ENCODE peak calls at places on chromosome 10, in four cellular contexts. Y is stomach; C is GM12878; S is CD4-positive, CD25-positive, alpha-beta regulatory T cell. Z is an unnamed sample. For H3K4me1, the result is how much of the 10 kb centered on the place peaks cover.

GRCh38 chr10:52318136-52318810 is 4.2 kb downstream of the DKK1 start:
- DNase-seq in Y (no peak), C (no peak), S (no peak), Z (no peak)

GRCh38 chr10:88525371-88526079 is 57.6 kb downstream of the RNLS start:
- DNase-seq in Y (peak), C (no peak), S (no peak), Z (peak)

GRCh38 chr10:52353210-52353609 is 39.1 kb downstream of the DKK1 start:
- DNase-seq in Y (no peak), C (no peak), S (no peak), Z (no peak)

GRCh38 chr10:131652416-131652815 is 248.4 kb upstream of the PPP2R2D start:
- DNase-seq in Y (peak), C (no peak), S (no peak), Z (no peak)

GRCh38 chr10:98921381-98921780 is 314.3 kb downstream of the HPSE2 start:
- DNase-seq in Y (no peak), C (no peak), S (no peak), Z (no peak)

GRCh38 chr10:123643315-123643714 is 22.8 kb upstream of the GPR26 start:
- DNase-seq in Y (peak), C (no peak), S (no peak), Z (no peak)

GRCh38 chr10:16442914-16443313 is 6.1 kb downstream of the PTER start:
- DNase-seq in Y (no peak), C (no peak), S (no peak), Z (no peak)

GRCh38 chr10:112467541-112468075 is 20.6 kb downstream of the VTI1A start:
- DNase-seq in Y (no peak), C (no peak), S (no peak), Z (no peak)

GRCh38 chr10:118615888-118616287 is 20.4 kb upstream of the PRLHR start:
- DNase-seq in Y (no peak), C (no peak), S (no peak), Z (no peak)

GRCh38 chr10:49023752-49024151 is 84.1 kb upstream of the LRRC18 start:
- DNase-seq in Y (no peak), C (no peak), S (no peak), Z (no peak)

GRCh38 chr10:113020425-113020753 is 70.3 kb downstream of the TCF7L2 start:
- DNase-seq in Y (no peak), C (no peak), S (no peak), Z (no peak)

GRCh38 chr10:59538623-59539022 is 171.0 kb downstream of the SLC16A9 start:
- DNase-seq in Y (no peak), C (no peak), S (no peak), Z (no peak)

GRCh38 chr10:133272964-133273420 is 3.7 kb downstream of the ADAM8 start:
- DNase-seq in Y (no peak), C (no peak), S (no peak), Z (no peak)

GRCh38 chr10:43849551-43849950 is 200.9 kb upstream of the ZNF32 start:
- DNase-seq in Y (no peak), C (no peak), S (no peak), Z (no peak)

GRCh38 chr10:43691503-43691902 is 42.8 kb upstream of the ZNF32 start:
- DNase-seq in Y (no peak), C (no peak), S (no peak), Z (no peak)

GRCh38 chr10:97648557-97649404 is 8.3 kb downstream of the PI4K2A start:
- DNase-seq in Y (no peak), C (peak), S (peak), Z (no peak)

GRCh38 chr10:17199351-17199804 is 2.1 kb downstream of the TRDMT1 start:
- DNase-seq in Y (no peak), C (no peak), S (no peak), Z (no peak)

GRCh38 chr10:93378039-93378438 is 104.1 kb downstream of the MYOF start:
- DNase-seq in Y (no peak), C (no peak), S (no peak), Z (no peak)

GRCh38 chr10:15725603-15726002 is 5.9 kb upstream of the ITGA8 start:
- DNase-seq in Y (no peak), C (no peak), S (peak), Z (no peak)

GRCh38 chr10:8076948-8077347 is 22.5 kb downstream of the GATA3 start:
- DNase-seq in Y (no peak), C (no peak), S (no peak), Z (no peak)

GRCh38 chr10:86345296-86346168 is 21.1 kb downstream of the GRID1 start:
- DNase-seq in Y (no peak), C (no peak), S (no peak), Z (no peak)

GRCh38 chr10:110600487-110601101 is 33.1 kb downstream of the SMC3 start:
- DNase-seq in Y (no peak), C (no peak), S (peak), Z (no peak)

GRCh38 chr10:58998924-58999713 is 177.3 kb upstream of the PHYHIPL start:
- DNase-seq in Y (peak), C (no peak), S (no peak), Z (peak)

GRCh38 chr10:121527690-121528089 is 70.6 kb downstream of the FGFR2 start:
- DNase-seq in Y (no peak), C (no peak), S (no peak), Z (no peak)

GRCh38 chr10:117541405-117541908 is 1.1 kb upstream of the EMX2 start:
- DNase-seq in Y (no peak), C (no peak), S (no peak), Z (no peak)

DNA sequence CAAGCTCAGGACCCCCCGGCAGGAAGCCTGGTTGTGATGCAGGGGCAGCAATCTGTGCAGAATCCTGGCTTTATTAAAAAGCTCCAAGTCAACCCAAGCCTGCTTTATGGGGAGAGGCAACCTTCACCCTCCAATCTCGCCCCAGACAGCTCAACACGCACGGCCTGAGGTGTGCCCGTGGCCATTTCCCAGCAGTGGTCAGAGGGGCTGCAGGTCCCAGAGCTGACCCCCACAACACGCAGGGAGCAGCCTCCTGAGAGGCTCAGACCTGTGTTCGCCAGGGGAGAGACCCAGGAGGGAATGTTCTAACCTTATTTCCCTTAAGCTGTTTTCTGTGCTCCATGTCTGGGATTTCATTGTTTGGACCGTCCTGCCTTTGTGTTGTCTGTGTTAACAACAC is 108.2 kb downstream of the CTBP2 start:
- DNase-seq in Y (no peak), C (no peak), S (no peak), Z (no peak)
- H3K4me1 ChIP-seq in Y (half or more), C (under half), S (under half), Z (under half)

DNA sequence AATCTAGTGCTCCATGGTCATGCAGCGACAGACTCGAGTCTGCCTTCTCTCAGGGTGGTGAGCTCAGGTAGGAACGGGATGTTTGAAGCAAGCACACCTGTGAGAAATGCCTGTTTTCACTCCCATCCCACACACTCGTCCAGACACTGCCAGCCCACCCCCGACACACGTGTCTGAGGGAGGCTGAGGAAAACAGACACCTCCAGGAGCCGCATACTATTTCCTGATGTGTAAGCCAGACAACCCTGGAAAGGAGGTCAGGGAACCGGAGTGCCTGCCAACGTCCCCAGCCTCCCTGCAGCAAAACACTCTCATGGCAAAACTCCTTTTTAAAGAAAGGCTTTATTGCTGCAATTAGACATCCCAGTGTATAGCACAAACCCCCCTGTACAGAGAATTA is 80.2 kb downstream of the ALOX5 start:
- DNase-seq in Y (no peak), C (no peak), S (no peak), Z (peak)
- H3K4me3 ChIP-seq in Y (no peak), C (no peak), S (no peak), Z (no peak)

GRCh38 chr10:24457661-24458318 is 248.9 kb downstream of the KIAA1217 start:
- DNase-seq in Y (peak), C (no peak), S (no peak), Z (no peak)
- H3K4me1 ChIP-seq in Y (under half), C (under half), S (under half), Z (under half)

GRCh38 chr10:21524131-21524525 is 1.4 kb downstream of the SKIDA1 start:
- DNase-seq in Y (no peak), C (no peak), S (no peak), Z (no peak)

GRCh38 chr10:21523007-21523406 is 2.5 kb downstream of the SKIDA1 start:
- DNase-seq in Y (no peak), C (no peak), S (no peak), Z (no peak)

GRCh38 chr10:21524526-21525366 is 736 bp downstream of the SKIDA1 start:
- DNase-seq in Y (no peak), C (no peak), S (no peak), Z (no peak)

GRCh38 chr10:21521910-21522533 is 3.5 kb downstream of the SKIDA1 start:
- DNase-seq in Y (no peak), C (no peak), S (no peak), Z (no peak)

GRCh38 chr10:21523557-21524008 is 1.9 kb downstream of the SKIDA1 start:
- DNase-seq in Y (no peak), C (no peak), S (no peak), Z (no peak)
- H3K4me3 ChIP-seq in Y (no peak), C (no peak), S (no peak), Z (no peak)

Z was measured in pancreas.